ENCODE peak calls at places on chromosome 21, in five cellular contexts. P is HepG2, K is lower leg skin, G is retinal pigment epithelial cell, W is dorsolateral prefrontal cortex. M is an unnamed sample.

GRCh38 chr21:42039911-42040351 is 29.8 kb upstream of the ZBTB21 start:
- DNase-seq in P (no peak), K (no peak), G (no peak), W (no peak), M (no peak)

GRCh38 chr21:43667191-43667904 is 8.0 kb downstream of the RRP1B start:
- DNase-seq in P (no peak), K (peak), G (peak), W (no peak), M (no peak)

GRCh38 chr21:31710586-31710985 is 21.3 kb downstream of the SCAF4 start:
- DNase-seq in P (no peak), K (no peak), G (no peak), W (no peak), M (no peak)

GRCh38 chr21:26804895-26805609 is 40.2 kb downstream of the ADAMTS1 start:
- DNase-seq in P (no peak), K (no peak), G (no peak), W (no peak), M (no peak)

GRCh38 chr21:42366292-42367010 is at the start of gene TFF1:
- DNase-seq in P (peak), K (no peak), G (no peak), W (no peak), M (no peak)

GRCh38 chr21:15531986-15532385 is 197.8 kb upstream of the USP25 start:
- DNase-seq in P (no peak), K (no peak), G (no peak), W (no peak), M (no peak)

GRCh38 chr21:28142692-28143091 is 850.0 kb downstream of the LTN1 start:
- DNase-seq in P (no peak), K (no peak), G (no peak), W (no peak), M (no peak)

GRCh38 chr21:33069994-33070811 is at the start of gene OLIG1:
- DNase-seq in P (no peak), K (no peak), G (no peak), W (peak), M (no peak)

GRCh38 chr21:17576080-17576835 is 36.4 kb downstream of the BTG3 start:
- DNase-seq in P (no peak), K (no peak), G (no peak), W (no peak), M (no peak)

GRCh38 chr21:34722684-34723300 is 54.0 kb downstream of the CLIC6 start:
- DNase-seq in P (no peak), K (no peak), G (no peak), W (no peak), M (no peak)

GRCh38 chr21:8988696-8989095 is 1532.7 kb upstream of the TPTE start:
- DNase-seq in P (peak), K (no peak), G (no peak), W (no peak), M (no peak)

GRCh38 chr21:23475518-23476189 is 2131.6 kb downstream of the MRPL39 start:
- DNase-seq in P (no peak), K (no peak), G (no peak), W (no peak), M (no peak)

GRCh38 chr21:43832158-43832550 is 32.9 kb upstream of the AGPAT3 start:
- DNase-seq in P (no peak), K (no peak), G (no peak), W (no peak), M (no peak)

GRCh38 chr21:38817371-38818335 is 11.9 kb downstream of the ETS2 start:
- DNase-seq in P (no peak), K (no peak), G (no peak), W (no peak), M (peak)
- H3K4me3 ChIP-seq in P (no peak), K (no peak), G (no peak), W (no peak), M (no peak)

DNA sequence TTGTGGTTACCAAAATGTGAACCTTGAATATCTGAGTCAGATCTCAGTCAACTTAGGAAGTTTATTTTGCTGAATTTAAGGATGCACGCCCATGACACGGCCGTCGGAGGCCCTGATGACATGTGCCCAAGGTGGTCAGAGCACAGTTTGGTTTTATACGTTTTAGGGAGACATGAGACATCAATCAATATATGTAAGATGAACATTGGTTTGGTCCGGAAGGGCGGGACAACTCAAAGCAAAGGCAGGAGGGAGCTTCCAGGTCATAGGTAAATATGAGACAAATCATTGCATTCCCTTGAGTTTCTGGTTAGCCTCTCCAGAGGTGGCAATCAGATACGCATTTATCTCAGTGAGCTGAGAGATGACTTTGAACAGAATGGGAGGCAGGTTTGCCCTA is 1.0 kb upstream of the PRMT2 start:
- DNase-seq in P (peak), K (no peak), G (no peak), W (no peak), M (no peak)
- H3K4me3 ChIP-seq in P (peak), K (no peak), G (peak), W (peak), M (peak)

GRCh38 chr21:46661627-46662366 is 26.3 kb downstream of the PRMT2 start:
- DNase-seq in P (no peak), K (no peak), G (no peak), W (no peak), M (no peak)
- H3K4me3 ChIP-seq in P (no peak), K (no peak), G (peak), W (peak), M (peak)

GRCh38 chr21:45318146-45318555 is 30.5 kb upstream of the POFUT2 start:
- DNase-seq in P (no peak), K (no peak), G (no peak), W (no peak), M (no peak)
- H3K4me3 ChIP-seq in P (peak), K (no peak), G (no peak), W (no peak), M (no peak)

DNA sequence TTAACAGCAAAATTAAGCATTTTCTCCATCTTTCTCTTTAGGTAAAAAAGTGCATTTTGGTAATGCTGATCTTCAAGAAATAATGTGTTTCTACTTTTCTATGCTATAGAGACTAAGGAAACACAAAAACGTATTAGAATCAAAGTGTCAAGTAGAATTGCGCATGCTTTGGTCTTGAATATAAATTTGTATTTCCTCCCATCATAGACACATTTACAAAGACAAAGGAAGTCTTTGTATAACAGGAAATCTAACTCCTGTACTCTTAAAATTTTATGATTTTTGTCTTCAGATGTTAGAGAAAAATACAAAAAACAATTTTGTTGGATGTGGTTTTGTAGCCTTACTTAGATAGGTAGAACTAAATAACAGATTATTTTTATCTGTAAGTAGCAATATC is 1299.4 kb downstream of the NCAM2 start:
- DNase-seq in P (no peak), K (no peak), G (no peak), W (no peak), M (no peak)
- H3K4me3 ChIP-seq in P (no peak), K (no peak), G (no peak), W (no peak), M (no peak)